ENCODE peak calls at places on chromosome 14, in five cellular contexts. U, A, C, H and K are unnamed samples.

GRCh38 chr14:70359076-70359424 is 433 bp downstream of the COX16 start:
- DNase-seq in H (peak; percentile 16), C (no peak), U (no peak), A (no peak), K (no peak)

GRCh38 chr14:106652494-106652893 is 1126.1 kb downstream of the TMEM121 start:
- DNase-seq in U (no peak), H (no peak), C (no peak), A (no peak), K (no peak)

GRCh38 chr14:44149597-44149996 is 357.5 kb downstream of the FSCB start:
- DNase-seq in A (no peak), H (no peak), C (no peak), U (peak; percentile 52), K (no peak)

GRCh38 chr14:90816686-90817436 is 631 bp upstream of the TTC7B start:
- DNase-seq in H (no peak), U (no peak), A (no peak), C (no peak), K (no peak)

GRCh38 chr14:97149775-97150174 is 352.6 kb downstream of the VRK1 start:
- DNase-seq in A (no peak), C (no peak), H (no peak), U (no peak), K (no peak)

GRCh38 chr14:92135269-92135668 is 13.5 kb downstream of the CPSF2 start:
- DNase-seq in A (no peak), H (no peak), C (no peak), U (peak; percentile 59), K (no peak)

GRCh38 chr14:87088588-87088987 is 904.4 kb downstream of the GALC start:
- DNase-seq in H (no peak), U (no peak), A (no peak), C (no peak), K (no peak)

GRCh38 chr14:104393898-104394605 is 185.5 kb upstream of the C14orf180 start:
- DNase-seq in C (no peak), U (no peak), H (peak; percentile 55), A (peak; percentile 49), K (peak; percentile 82)

GRCh38 chr14:81565441-81566290 is 32.0 kb upstream of the SEL1L start:
- DNase-seq in H (peak; percentile 63), C (no peak), U (peak; percentile 29), A (no peak), K (no peak)
- H3K27ac ChIP-seq in H (peak overlapping the region; percentile 14), C (no peak overlapping the region), U (no peak overlapping the region), A (no peak overlapping the region), K (no peak overlapping the region)

GRCh38 chr14:56221392-56222128 is 103.3 kb downstream of the PELI2 start:
- DNase-seq in A (no peak), C (no peak), U (no peak), H (no peak), K (no peak)

GRCh38 chr14:56224691-56225681 is 106.8 kb downstream of the PELI2 start:
- DNase-seq in C (no peak), A (no peak), H (peak; percentile 58), U (peak; percentile 83), K (peak; percentile 73)

GRCh38 chr14:56219666-56220413 is 101.6 kb downstream of the PELI2 start:
- DNase-seq in C (no peak), A (no peak), H (peak; percentile 43), U (peak; percentile 23), K (no peak)

GRCh38 chr14:56224179-56224578 is 106.0 kb downstream of the PELI2 start:
- DNase-seq in C (no peak), A (no peak), U (peak; percentile 49), H (no peak), K (no peak)
- TF ChIP-seq CTCF in C (no peak), A (no peak), U (peak; percentile 11), H (no peak), K (no peak)

DNA sequence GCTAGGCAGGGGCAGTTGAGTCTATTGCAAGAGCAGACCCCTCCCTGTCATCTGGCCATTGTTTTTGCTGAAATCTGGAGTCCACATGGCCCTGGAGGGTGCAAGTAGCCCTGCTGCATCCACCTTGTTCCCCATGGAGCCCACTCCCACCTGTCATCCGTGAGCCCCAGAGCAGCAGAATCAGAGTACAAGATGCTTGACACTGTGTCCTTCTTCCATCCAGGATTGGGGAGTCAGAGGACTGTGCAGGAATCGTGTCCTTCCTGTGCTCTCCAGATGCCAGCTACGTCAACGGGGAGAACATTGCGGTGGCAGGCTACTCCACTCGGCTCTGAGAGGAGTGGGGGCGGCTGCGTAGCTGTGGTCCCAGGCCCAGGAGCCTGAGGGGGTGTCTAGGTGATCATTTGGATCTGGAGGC is 8.8 kb downstream of the DHRS2 start:
- DNase-seq in A (no peak), C (no peak), H (no peak), U (no peak), K (no peak)
- TF ChIP-seq POLR2A in A (no peak), C (no peak), H (no peak), U (no peak), K (no peak)

GRCh38 chr14:79051711-79052094 is 881.5 kb downstream of the NRXN3 start:
- DNase-seq in C (no peak), A (no peak), H (no peak), U (no peak), K (no peak)
- H3K27ac ChIP-seq in C (no peak overlapping the region), A (no peak overlapping the region), H (no peak overlapping the region), U (no peak overlapping the region), K (no peak overlapping the region)

GRCh38 chr14:22598896-22599244 is 770 bp downstream of the ABHD4 start:
- DNase-seq in A (peak; percentile 61), H (peak; percentile 80), C (no peak), U (peak; percentile 70), K (no peak)
- TF ChIP-seq CTCF in A (peak; percentile 14), H (no peak), C (peak; percentile 23), U (peak; percentile 37), K (peak; percentile 44)

GRCh38 chr14:33062881-33063280 is 124.2 kb downstream of the NPAS3 start:
- DNase-seq in C (no peak), U (no peak), A (no peak), H (no peak), K (no peak)
- TF ChIP-seq POLR2A in C (no peak), U (no peak), A (no peak), H (no peak), K (no peak)

DNA sequence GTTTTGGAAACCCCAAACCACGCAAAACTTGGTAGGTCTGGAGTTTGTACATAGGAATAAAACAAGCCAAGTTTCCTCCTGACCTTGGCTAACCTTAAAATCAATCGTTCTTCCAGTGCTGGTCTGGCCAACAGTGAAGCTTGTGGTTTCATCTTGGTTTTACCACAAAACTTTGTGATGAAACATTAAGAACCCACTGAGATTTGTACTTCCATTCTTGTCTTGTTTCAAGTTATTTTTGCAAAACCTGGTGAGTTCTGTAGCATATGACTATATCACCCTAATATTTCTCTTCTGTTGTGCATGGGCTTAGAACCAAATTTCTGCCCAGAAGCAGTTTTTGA is 26.4 kb downstream of the SIX1 start:
- DNase-seq in H (no peak), C (no peak), A (no peak), U (no peak), K (no peak)
- H3K27ac ChIP-seq in H (peak overlapping the region; percentile 14), C (peak overlapping the region; percentile 3), A (no peak overlapping the region), U (no peak overlapping the region), K (no peak overlapping the region)

DNA sequence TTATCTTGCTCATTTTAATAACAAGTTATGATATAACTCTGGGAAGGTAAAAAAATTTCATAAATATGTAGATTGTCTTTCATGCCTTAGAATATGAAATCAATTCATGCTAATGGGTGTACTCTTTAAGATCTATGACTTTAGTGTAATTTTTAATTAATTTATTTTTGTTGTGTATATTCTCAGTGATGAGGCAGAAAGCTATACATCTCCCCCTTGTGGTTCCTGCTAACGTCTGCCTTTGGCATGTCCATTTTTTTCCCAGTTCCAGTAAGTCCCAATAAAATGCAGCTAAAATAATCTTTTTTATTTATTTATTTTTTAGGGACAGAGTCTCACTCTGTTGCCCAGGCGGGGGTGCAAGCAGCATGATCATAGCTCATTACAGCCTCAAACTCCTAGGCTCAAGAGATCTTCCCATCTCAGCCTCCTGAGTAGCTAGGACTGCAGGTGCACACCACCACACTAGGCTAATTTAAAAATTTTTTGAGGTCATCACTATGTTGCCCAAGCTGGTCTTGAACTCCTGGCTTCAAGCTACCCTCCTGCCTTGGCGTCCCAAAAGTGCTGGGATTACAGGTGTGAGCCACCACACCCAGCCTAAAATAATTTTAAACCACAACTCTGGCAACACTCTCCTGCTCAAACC is 3.3 kb upstream of the CHURC1 start:
- DNase-seq in C (no peak), U (peak; percentile 60), H (no peak), A (no peak), K (no peak)
- TF ChIP-seq CTCF in C (no peak), U (peak; percentile 74), H (peak; percentile 13), A (peak; percentile 26), K (peak; percentile 48)